ENCODE peak calls at places on chromosomes 7 and 10, in seven cellular contexts. C is CD4-positive, CD25-positive, alpha-beta regulatory T cell; Q is transverse colon; F is kidney; N is HCT116; P is PC-9; K is cardiac muscle cell. E is an unnamed sample.
A peak's percentile ranks its signal among the peaks of the same experiment; 100 is the strongest.

GRCh38 chr10:15197276-15197675 is 28.8 kb upstream of the NMT2 start:
- DNase-seq in C (peak; percentile 28), Q (no peak), F (no peak), N (no peak), P (no peak), K (peak; percentile 24), E (no peak)

GRCh38 chr7:5997210-5997808 is 11.5 kb downstream of the PMS2 start:
- DNase-seq in C (peak; percentile 63), Q (peak; percentile 58), F (no peak), N (no peak), P (peak; percentile 70), K (peak; percentile 79), E (no peak)

GRCh38 chr10:127996586-127996985 is 89.7 kb downstream of the PTPRE start:
- DNase-seq in C (no peak), Q (no peak), F (no peak), N (no peak), P (no peak), K (peak; percentile 82), E (no peak)

GRCh38 chr10:519055-519715 is 170.3 kb downstream of the DIP2C start:
- DNase-seq in C (no peak), Q (no peak), F (no peak), N (no peak), P (no peak), K (no peak), E (no peak)

GRCh38 chr7:132596588-132596987 is 20.3 kb upstream of the PLXNA4 start:
- DNase-seq in C (no peak), Q (no peak), F (no peak), N (no peak), P (no peak), K (no peak), E (no peak)

GRCh38 chr10:43862756-43863155 is 214.1 kb upstream of the ZNF32 start:
- DNase-seq in C (no peak), Q (no peak), F (no peak), N (no peak), P (no peak), K (no peak), E (no peak)

GRCh38 chr10:124992462-124993344 is 50.8 kb downstream of the ZRANB1 start:
- DNase-seq in C (no peak), Q (peak; percentile 54), F (peak; percentile 88), N (peak; percentile 43), P (no peak), K (peak; percentile 88), E (peak; percentile 88)

GRCh38 chr10:33279276-33279675 is 55.2 kb downstream of the NRP1 start:
- DNase-seq in C (no peak), Q (no peak), F (no peak), N (no peak), P (no peak), K (peak; percentile 66), E (no peak)

GRCh38 chr10:17643339-17643754 is 604 bp upstream of the STAM start:
- DNase-seq in C (no peak), Q (peak; percentile 82), F (peak; percentile 85), N (no peak), P (peak; percentile 83), K (peak; percentile 83), E (peak; percentile 88)

GRCh38 chr7:76397409-76398183 is 11.9 kb downstream of the SSC4D start:
- DNase-seq in C (peak; percentile 69), Q (peak; percentile 89), F (peak; percentile 94), N (no peak), P (peak; percentile 41), K (peak; percentile 78), E (no peak)

GRCh38 chr10:86678999-86679792 is 10.9 kb downstream of the LDB3 start:
- DNase-seq in C (no peak), Q (peak; percentile 41), F (no peak), N (no peak), P (no peak), K (no peak), E (no peak)

GRCh38 chr10:132359305-132360040 is 27.5 kb downstream of the LRRC27 start:
- DNase-seq in C (no peak), Q (no peak), F (no peak), N (no peak), P (no peak), K (no peak), E (no peak)

GRCh38 chr10:127125331-127125730 is 71.1 kb downstream of the INSYN2A start:
- DNase-seq in C (no peak), Q (no peak), F (no peak), N (no peak), P (no peak), K (no peak), E (no peak)

GRCh38 chr10:7915923-7916322 is 97.6 kb downstream of the TAF3 start:
- DNase-seq in C (no peak), Q (no peak), F (no peak), N (no peak), P (no peak), K (peak; percentile 52), E (no peak)

GRCh38 chr7:157593541-157593940 is 256.7 kb downstream of the DNAJB6 start:
- DNase-seq in C (no peak), Q (no peak), F (peak; percentile 43), N (no peak), P (no peak), K (no peak), E (no peak)
- H3K9me3 ChIP-seq in C (no peaks in the 10 kb centered on the region), Q (no peaks in the 10 kb centered on the region), F (no peaks in the 10 kb centered on the region), N (no peaks in the 10 kb centered on the region), P (no peaks in the 10 kb centered on the region), K (no peaks in the 10 kb centered on the region), E (no peaks in the 10 kb centered on the region)

GRCh38 chr10:110498982-110499795 is 1.5 kb downstream of the DUSP5 start:
- DNase-seq in C (peak; percentile 47), Q (peak; percentile 64), F (no peak), N (no peak), P (peak; percentile 58), K (peak; percentile 44), E (no peak)

GRCh38 chr10:110498087-110498981 is 627 bp downstream of the DUSP5 start:
- DNase-seq in C (peak; percentile 71), Q (peak; percentile 52), F (peak; percentile 87), N (no peak), P (no peak), K (peak; percentile 73), E (no peak)

GRCh38 chr10:110500515-110500905 is 2.8 kb downstream of the DUSP5 start:
- DNase-seq in C (no peak), Q (no peak), F (peak; percentile 6), N (no peak), P (peak; percentile 57), K (peak; percentile 69), E (no peak)

GRCh38 chr10:110501142-110501937 is 3.6 kb downstream of the DUSP5 start:
- DNase-seq in C (no peak), Q (peak; percentile 88), F (peak; percentile 95), N (peak; percentile 88), P (peak; percentile 83), K (peak; percentile 95), E (no peak)

GRCh38 chr10:110499796-110500514 is 2.2 kb downstream of the DUSP5 start:
- DNase-seq in C (no peak), Q (no peak), F (peak; percentile 17), N (no peak), P (no peak), K (no peak), E (no peak)
- H3K4me3 ChIP-seq in C (peak overlapping the region; percentile 72), Q (no peak overlapping the region), F (peak overlapping the region; percentile 65), N (peak overlapping the region; percentile 92), P (peak overlapping the region; percentile 98), K (peak overlapping the region; percentile 59), E (peak overlapping the region; percentile 75)

GRCh38 chr10:42477170-42477569 is 161.2 kb downstream of the ZNF33B start:
- DNase-seq in C (no peak), Q (no peak), F (no peak), N (no peak), P (no peak), K (no peak), E (no peak)

GRCh38 chr10:42479057-42479456 is 159.3 kb downstream of the ZNF33B start:
- DNase-seq in C (no peak), Q (no peak), F (no peak), N (no peak), P (no peak), K (no peak), E (no peak)

DNA sequence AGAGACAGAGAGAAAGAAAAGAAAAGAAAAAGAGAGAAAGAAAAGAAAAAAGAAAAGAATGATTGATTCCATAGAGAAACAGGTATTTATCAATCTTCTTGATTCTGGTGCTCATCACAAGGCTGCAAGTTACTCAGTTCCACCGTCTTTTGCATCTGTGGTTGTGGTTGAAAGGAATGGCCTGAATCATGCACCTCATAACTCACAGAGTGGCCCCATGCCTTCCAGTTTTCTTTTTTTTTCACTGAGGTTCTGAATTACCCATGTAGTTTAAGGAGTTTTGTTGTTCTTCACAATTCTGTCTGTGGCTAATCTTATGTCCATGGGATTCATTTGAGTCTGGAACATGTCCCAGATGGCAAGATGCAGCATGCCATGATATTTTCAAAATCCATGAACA is 156.0 kb downstream of the ZNF33B start:
- DNase-seq in C (no peak), Q (no peak), F (no peak), N (no peak), P (no peak), K (no peak), E (no peak)
- H3K9me3 ChIP-seq in C (no peaks in the 10 kb centered on the region), Q (no peaks in the 10 kb centered on the region), F (no peaks in the 10 kb centered on the region), N (no peaks in the 10 kb centered on the region), P (no peaks in the 10 kb centered on the region), K (no peaks in the 10 kb centered on the region), E (no peaks in the 10 kb centered on the region)

DNA sequence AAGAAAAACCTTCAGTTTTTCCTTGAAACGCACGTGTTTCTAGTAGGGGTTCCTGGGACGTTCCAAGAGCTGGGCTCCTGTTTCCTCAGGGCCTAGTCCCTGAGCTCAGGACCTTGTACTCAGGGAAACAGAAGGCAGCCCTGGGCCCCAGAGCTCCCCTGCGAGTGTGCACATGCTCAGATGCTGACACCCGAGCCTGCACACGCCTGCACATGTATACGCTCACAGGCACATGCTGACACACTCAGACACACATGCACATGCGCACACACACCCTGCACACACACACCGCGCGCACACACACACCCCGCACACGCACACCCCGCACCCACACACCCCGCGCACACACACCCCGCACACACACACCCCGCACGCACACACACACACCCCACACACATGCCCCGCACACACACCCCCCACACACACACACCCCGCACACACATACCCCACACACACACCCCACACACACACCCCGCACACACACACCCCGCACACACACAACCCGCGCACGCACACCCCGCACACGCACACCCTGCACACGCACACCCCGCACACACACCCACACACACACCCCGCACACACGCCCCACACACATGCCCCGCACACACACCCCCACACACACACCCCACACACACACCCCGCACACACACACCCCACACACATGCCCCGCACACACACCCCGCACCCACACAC is 52.2 kb downstream of the CALML3 start:
- DNase-seq in C (no peak), Q (no peak), F (peak; percentile 51), N (no peak), P (no peak), K (no peak), E (no peak)
- H3K4me3 ChIP-seq in C (no peak overlapping the region), Q (no peak overlapping the region), F (no peak overlapping the region), N (no peak overlapping the region), P (no peak overlapping the region), K (no peak overlapping the region), E (no peak overlapping the region)

GRCh38 chr7:158263110-158263963 is 324.3 kb downstream of the PTPRN2 start:
- DNase-seq in C (no peak), Q (peak; percentile 31), F (no peak), N (no peak), P (no peak), K (no peak), E (no peak)
- H3K9me3 ChIP-seq in C (no peaks in the 10 kb centered on the region), Q (no peaks in the 10 kb centered on the region), F (no peaks in the 10 kb centered on the region), N (peaks cover 11% of the 10 kb centered on the region), P (peaks cover 8% of the 10 kb centered on the region), K (no peaks in the 10 kb centered on the region), E (no peaks in the 10 kb centered on the region)

GRCh38 chr7:151787348-151787747 is 89.6 kb downstream of the PRKAG2 start:
- DNase-seq in C (no peak), Q (no peak), F (no peak), N (no peak), P (no peak), K (no peak), E (no peak)
- H3K4me3 ChIP-seq in C (no peak overlapping the region), Q (no peak overlapping the region), F (no peak overlapping the region), N (no peak overlapping the region), P (no peak overlapping the region), K (no peak overlapping the region), E (no peak overlapping the region)